ENCODE peak calls at places on chromosomes 5 and 9, in four cellular contexts. K is bronchial epithelial cell, E is tibial nerve, D is endodermal cell. J is an unnamed sample.

GRCh38 chr5:168600409-168600808 is 21.2 kb upstream of the PANK3 start:
- DNase-seq in K (no peak), D (peak), E (no peak), J (no peak)

GRCh38 chr5:82865625-82866024 is 211.6 kb downstream of the TMEM167A start:
- DNase-seq in K (no peak), D (no peak), E (no peak), J (no peak)

GRCh38 chr5:78647838-78648358 is 674 bp downstream of the LHFPL2 start:
- DNase-seq in D (peak), E (peak), K (peak), J (no peak)

GRCh38 chr5:168215646-168216045 is 75.8 kb upstream of the WWC1 start:
- DNase-seq in E (no peak), D (no peak), K (no peak), J (no peak)

GRCh38 chr5:61298066-61298465 is 34.0 kb upstream of the ZSWIM6 start:
- DNase-seq in K (no peak), E (no peak), D (no peak), J (no peak)

GRCh38 chr5:176653401-176653800 is 6.1 kb downstream of the TSPAN17 start:
- DNase-seq in K (peak), D (no peak), E (no peak), J (no peak)

GRCh38 chr5:157820593-157821252 is 38.2 kb downstream of the CLINT1 start:
- DNase-seq in D (no peak), K (peak), E (peak), J (peak)

GRCh38 chr5:424259-425110 is 18.5 kb upstream of the EXOC3 start:
- DNase-seq in K (no peak), E (no peak), D (peak), J (no peak)

GRCh38 chr5:172564883-172565282 is 76.2 kb upstream of the NEURL1B start:
- DNase-seq in D (no peak), E (no peak), K (no peak), J (no peak)

GRCh38 chr5:173099461-173099860 is 43.3 kb downstream of the CREBRF start:
- DNase-seq in D (no peak), E (no peak), K (no peak), J (no peak)

GRCh38 chr5:141914154-141914743 is 9.4 kb upstream of the DELE1 start:
- DNase-seq in K (no peak), D (peak), E (no peak), J (no peak)

GRCh38 chr9:2979893-2980292 is 136.0 kb upstream of the PUM3 start:
- DNase-seq in E (no peak), K (no peak), D (no peak), J (no peak)

GRCh38 chr5:65546141-65546540 is 16.8 kb downstream of the CENPK start:
- DNase-seq in K (no peak), E (no peak), D (no peak), J (no peak)

GRCh38 chr5:170121321-170121720 is 15.6 kb downstream of the FOXI1 start:
- DNase-seq in K (peak), E (no peak), D (peak), J (peak)

GRCh38 chr5:163248856-163249255 is 188.5 kb upstream of the CCNG1 start:
- DNase-seq in E (no peak), D (no peak), K (no peak), J (peak)

GRCh38 chr9:122322553-122322952 is 48.3 kb upstream of the PTGS1 start:
- DNase-seq in E (no peak), D (peak), K (no peak), J (no peak)

GRCh38 chr9:112072721-112073553 is 102.2 kb downstream of the SUSD1 start:
- DNase-seq in D (no peak), K (no peak), E (no peak), J (peak)

GRCh38 chr5:175746851-175747250 is 89.0 kb downstream of the HRH2 start:
- DNase-seq in K (peak), D (peak), E (no peak), J (peak)

GRCh38 chr5:8057764-8058163 is 188.8 kb downstream of the MTRR start:
- DNase-seq in K (no peak), D (no peak), E (peak), J (peak)

GRCh38 chr5:123610665-123611406 is 98.9 kb downstream of the CSNK1G3 start:
- DNase-seq in K (peak), E (peak), D (no peak), J (peak)

GRCh38 chr5:35470866-35471265 is 146.8 kb upstream of the SPEF2 start:
- DNase-seq in K (peak), D (peak), E (no peak), J (no peak)

GRCh38 chr5:19987594-19988345 is at the start of gene CDH18:
- DNase-seq in E (peak), D (peak), K (peak), J (peak)

GRCh38 chr9:5931657-5932056 is 41.0 kb downstream of the MLANA start:
- DNase-seq in E (no peak), K (no peak), D (no peak), J (no peak)

GRCh38 chr5:83925321-83925877 is 204.7 kb upstream of the HAPLN1 start:
- DNase-seq in E (no peak), D (no peak), K (peak), J (peak)

GRCh38 chr9:127199001-127199791 is 65.4 kb upstream of the GARNL3 start:
- DNase-seq in D (peak), K (peak), E (peak), J (peak)

GRCh38 chr5:113293613-113294340 is 141.0 kb downstream of the TSSK1B start:
- DNase-seq in K (peak), E (peak), D (peak), J (peak)

GRCh38 chr5:179822444-179822990 is 1.8 kb downstream of the SQSTM1 start:
- DNase-seq in E (no peak), K (no peak), D (peak), J (no peak)
- H3K4me3 ChIP-seq in E (peak), K (peak), D (peak), J (peak)

GRCh38 chr5:180590543-180591248 is 603 bp downstream of the SCGB3A1 start:
- DNase-seq in K (no peak), D (peak), E (no peak), J (no peak)
- H3K4me3 ChIP-seq in K (no peak), D (peak), E (no peak), J (no peak)

DNA sequence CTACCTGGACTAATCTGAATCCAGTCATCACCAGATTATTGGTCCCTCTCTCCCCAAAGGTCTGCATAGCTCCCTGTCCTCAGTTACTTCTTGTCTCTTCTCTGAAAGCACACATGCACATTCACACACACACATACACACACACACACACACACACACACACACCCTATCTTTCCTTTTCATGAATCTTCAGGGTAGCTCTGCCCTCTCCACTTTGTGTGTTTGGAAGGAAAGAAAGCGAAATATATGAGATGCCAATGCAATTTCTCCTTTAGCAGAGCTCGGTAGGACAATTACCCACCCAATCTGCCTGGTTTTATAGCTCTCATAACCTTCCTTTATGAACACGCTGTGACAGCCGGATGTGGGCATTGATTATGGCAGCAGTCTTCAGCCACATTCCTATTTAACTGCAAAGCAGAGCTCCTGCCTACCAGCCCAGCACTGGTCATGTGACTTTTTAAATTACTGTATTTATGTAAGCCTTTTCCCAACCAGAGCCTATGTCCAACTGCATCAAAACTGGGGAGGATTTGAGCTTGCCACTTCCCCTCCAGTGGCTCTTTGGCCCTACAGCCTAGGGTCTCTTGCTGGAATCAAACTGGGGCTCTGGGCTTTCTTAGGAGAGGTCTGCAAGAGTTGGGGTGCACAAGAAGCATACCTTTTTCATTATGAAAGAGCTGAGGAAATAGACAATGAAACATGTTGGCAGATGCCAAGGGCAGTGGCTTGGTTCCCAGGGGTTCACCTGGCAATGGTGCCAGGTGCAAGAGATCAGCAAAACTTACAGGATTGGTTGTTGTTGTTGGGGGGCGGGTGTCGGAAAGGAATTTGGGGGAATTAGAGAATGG is 20.8 kb upstream of the MATR3 start:
- DNase-seq in D (no peak), E (no peak), K (peak), J (peak)
- H3K4me3 ChIP-seq in D (peak), E (no peak), K (no peak), J (no peak)

DNA sequence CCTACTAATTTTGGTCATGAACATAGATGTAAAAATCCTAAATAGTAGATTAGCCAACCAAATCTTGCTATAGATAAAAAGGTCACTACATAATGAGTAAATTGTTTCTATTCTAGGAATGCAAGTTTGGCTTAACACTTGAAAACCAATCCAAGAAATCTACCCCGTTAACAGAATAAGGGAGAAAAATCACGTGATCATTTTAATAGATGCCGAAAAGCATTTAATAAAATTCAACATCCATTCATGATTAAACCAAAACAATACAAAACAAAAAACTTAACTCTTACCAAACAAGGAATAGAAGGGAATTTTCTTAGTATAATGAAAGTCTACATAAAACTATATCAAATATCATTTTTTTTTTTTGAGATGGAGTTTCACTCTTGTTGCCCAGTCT is 20.7 kb upstream of the SMU1 start:
- DNase-seq in K (no peak), E (no peak), D (no peak), J (no peak)
- H3K4me3 ChIP-seq in K (no peak), E (no peak), D (no peak), J (no peak)

DNA sequence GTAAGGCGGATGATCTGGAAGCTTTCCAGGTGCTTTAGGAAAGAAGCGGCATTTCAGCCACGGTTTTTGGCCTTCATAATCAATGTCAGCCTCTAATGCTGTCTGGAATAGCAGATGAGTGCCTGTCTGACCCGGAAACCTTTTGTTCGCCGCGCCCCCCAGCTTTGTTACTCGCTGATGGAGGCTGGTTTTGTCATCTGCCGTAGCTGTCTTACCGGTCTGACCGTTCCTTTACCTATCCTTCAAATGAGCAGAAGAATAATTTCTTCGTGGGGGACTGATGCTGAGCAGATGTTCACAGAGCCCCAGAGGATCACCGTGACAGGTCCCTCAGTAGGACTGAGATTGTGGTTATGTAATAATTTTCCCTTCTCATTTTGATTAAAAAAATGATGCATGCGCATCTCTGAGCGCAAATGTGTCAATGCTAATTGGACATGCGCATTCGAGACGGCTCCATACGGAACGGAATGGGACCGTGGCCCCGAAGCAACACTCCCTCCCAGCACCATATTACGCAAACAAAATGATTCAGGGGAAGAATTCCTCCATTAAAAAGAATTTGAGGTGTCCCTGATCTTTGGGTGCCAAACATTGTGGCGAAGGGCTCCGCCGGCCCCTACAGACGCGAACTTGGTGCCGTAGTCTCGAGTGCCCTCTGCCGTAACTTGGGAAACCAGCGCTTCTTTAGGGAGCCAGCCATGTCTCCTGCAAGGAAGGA is 27.6 kb downstream of the TLX3 start:
- DNase-seq in K (peak), E (peak), D (peak), J (peak)
- H3K4me3 ChIP-seq in K (peak), E (peak), D (peak), J (peak)

GRCh38 chr9:137051145-137051724 is 2.6 kb downstream of the ENTPD2 start:
- DNase-seq in D (no peak), E (no peak), K (no peak), J (no peak)

GRCh38 chr9:137052293-137052692 is 1.6 kb downstream of the ENTPD2 start:
- DNase-seq in D (no peak), K (no peak), E (no peak), J (no peak)

GRCh38 chr9:137053944-137054931 is at the start of gene ENTPD2:
- DNase-seq in K (peak), E (no peak), D (peak), J (no peak)

GRCh38 chr9:137054932-137055384 is 1.1 kb upstream of the ENTPD2 start:
- DNase-seq in E (no peak), K (no peak), D (no peak), J (no peak)

DNA sequence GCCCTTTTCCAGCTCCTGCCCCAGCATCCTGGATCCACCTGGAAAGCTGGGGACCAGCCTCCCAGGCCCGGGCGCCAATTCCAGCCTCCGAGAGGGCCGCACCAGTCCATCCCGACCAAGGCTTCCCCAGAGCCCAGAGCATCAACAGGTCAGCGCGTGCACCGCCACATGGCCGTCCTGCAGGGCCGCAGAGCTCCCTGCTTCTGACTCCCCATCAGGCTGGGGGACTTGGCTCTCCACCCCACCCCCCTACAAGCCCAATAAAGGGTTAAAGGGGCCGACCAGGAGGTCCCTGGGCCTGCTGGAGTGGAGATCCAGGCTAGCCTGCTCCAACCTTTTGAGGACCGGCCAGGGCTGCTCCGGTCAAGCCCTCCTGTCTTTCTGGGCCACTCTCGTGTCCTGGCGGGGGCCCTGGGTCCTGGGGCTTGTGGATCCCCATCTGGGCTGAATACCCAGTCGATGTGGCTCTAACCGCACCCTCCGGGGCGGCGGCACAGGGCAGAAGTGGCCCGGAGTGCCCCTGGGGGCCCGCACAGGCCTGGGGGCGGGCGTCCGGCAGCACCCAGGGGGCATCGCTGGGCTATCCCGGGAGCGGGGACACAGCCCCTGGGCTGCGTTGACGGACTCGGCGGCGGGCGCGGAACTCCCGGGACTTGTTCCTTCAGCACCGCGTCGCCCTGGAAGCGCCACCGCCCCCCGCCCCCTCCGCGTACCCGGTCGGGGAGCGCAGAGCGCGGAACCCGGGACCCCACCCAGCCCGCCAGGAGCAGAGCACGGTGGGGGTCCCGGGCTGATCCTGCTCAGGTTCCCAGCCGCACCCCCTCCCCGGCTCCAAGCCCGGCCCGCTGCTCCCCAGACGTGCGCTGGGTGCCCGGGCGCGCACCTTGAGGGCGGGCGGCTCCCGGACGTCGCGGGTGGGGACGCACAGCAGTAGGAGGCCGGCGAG is 590 bp downstream of the ENTPD2 start:
- DNase-seq in E (no peak), D (peak), K (no peak), J (no peak)
- H3K4me3 ChIP-seq in E (peak), D (no peak), K (peak), J (no peak)

GRCh38 chr9:130304643-130305042 is 39.1 kb downstream of the HMCN2 start:
- DNase-seq in K (no peak), E (no peak), D (no peak), J (no peak)

GRCh38 chr9:130302785-130303612 is 37.4 kb downstream of the HMCN2 start:
- DNase-seq in D (no peak), K (no peak), E (no peak), J (no peak)

GRCh38 chr9:130303613-130304055 is 38.1 kb downstream of the HMCN2 start:
- DNase-seq in E (no peak), K (no peak), D (no peak), J (no peak)

GRCh38 chr9:130305381-130305780 is 39.8 kb downstream of the HMCN2 start:
- DNase-seq in D (no peak), E (no peak), K (no peak), J (peak)

DNA sequence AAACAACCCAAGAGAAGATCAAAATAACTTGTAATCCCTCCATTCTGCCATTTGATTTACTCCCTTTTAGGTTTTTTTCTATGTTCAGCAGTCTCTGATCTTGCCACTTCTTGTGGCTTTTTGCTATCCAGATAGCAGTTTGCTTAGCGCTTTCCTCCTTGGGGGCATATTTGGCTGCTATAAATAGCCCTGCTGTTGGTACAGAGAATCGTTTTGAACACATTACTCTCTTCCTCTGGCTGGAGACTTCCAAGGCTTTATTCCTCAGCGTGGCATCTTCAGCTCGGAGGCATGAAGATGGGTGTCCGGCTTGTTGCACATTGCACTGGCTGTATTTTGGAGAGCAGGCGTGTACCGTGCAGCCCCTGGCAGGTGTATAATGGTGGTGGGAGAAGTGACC is 38.6 kb downstream of the HMCN2 start:
- DNase-seq in D (no peak), E (no peak), K (no peak), J (no peak)
- H3K4me3 ChIP-seq in D (no peak), E (no peak), K (no peak), J (no peak)

GRCh38 chr9:131405858-131406566 is 12.1 kb downstream of the PRRC2B start:
- DNase-seq in D (no peak), K (no peak), E (no peak), J (no peak)
- H3K4me3 ChIP-seq in D (peak), K (no peak), E (no peak), J (no peak)